ENCODE peak calls at places on chromosomes 7 and 10, in five cellular contexts. One of them, this sample, is unnamed.

GRCh38 chr7:151087247-151088018 is 1.2 kb downstream of the AGAP3 start:
- DNase-seq in H1: no peak
- DNase-seq in HEK293T: peak
- DNase-seq in GM12878: no peak
- DNase-seq in NT2/D1: no peak
- DNase-seq in this sample: peak

GRCh38 chr7:44700322-44700721 is 48.3 kb upstream of the ZMIZ2 start:
- DNase-seq in GM12878: no peak
- DNase-seq in H1: no peak
- DNase-seq in HEK293T: no peak
- DNase-seq in NT2/D1: no peak
- DNase-seq in this sample: no peak

GRCh38 chr7:100826546-100827329 is 585 bp downstream of the EPHB4 start:
- DNase-seq in HEK293T: no peak
- DNase-seq in H1: no peak
- DNase-seq in GM12878: no peak
- DNase-seq in NT2/D1: no peak
- DNase-seq in this sample: no peak

GRCh38 chr10:86345296-86346168 is 21.1 kb downstream of the GRID1 start:
- DNase-seq in H1: no peak
- DNase-seq in NT2/D1: no peak
- DNase-seq in GM12878: no peak
- DNase-seq in HEK293T: no peak
- DNase-seq in this sample: no peak

GRCh38 chr10:117684673-117685211 is 142.2 kb downstream of the EMX2 start:
- DNase-seq in HEK293T: peak
- DNase-seq in H1: no peak
- DNase-seq in GM12878: no peak
- DNase-seq in NT2/D1: no peak
- DNase-seq in this sample: no peak

GRCh38 chr10:128324058-128324457 is 197.8 kb upstream of the MKI67 start:
- DNase-seq in GM12878: no peak
- DNase-seq in NT2/D1: peak
- DNase-seq in H1: peak
- DNase-seq in HEK293T: no peak
- DNase-seq in this sample: peak

GRCh38 chr10:132516771-132517725 is 20.5 kb upstream of the INPP5A start:
- DNase-seq in HEK293T: peak
- DNase-seq in H1: peak
- DNase-seq in NT2/D1: peak
- DNase-seq in GM12878: no peak
- DNase-seq in this sample: peak

GRCh38 chr10:91163269-91163708 is 57.2 kb upstream of the PCGF5 start:
- DNase-seq in GM12878: no peak
- DNase-seq in NT2/D1: peak
- DNase-seq in HEK293T: no peak
- DNase-seq in H1: no peak
- DNase-seq in this sample: peak

GRCh38 chr7:35605760-35606159 is 89.2 kb downstream of the HERPUD2 start:
- DNase-seq in GM12878: no peak
- DNase-seq in HEK293T: no peak
- DNase-seq in NT2/D1: no peak
- DNase-seq in H1: no peak
- DNase-seq in this sample: no peak

GRCh38 chr10:125964558-125964957 is 68.2 kb downstream of the FANK1 start:
- DNase-seq in GM12878: no peak
- DNase-seq in H1: no peak
- DNase-seq in NT2/D1: no peak
- DNase-seq in HEK293T: no peak
- DNase-seq in this sample: no peak

GRCh38 chr7:47190462-47190861 is 391.4 kb downstream of the TNS3 start:
- DNase-seq in NT2/D1: no peak
- DNase-seq in HEK293T: no peak
- DNase-seq in H1: no peak
- DNase-seq in GM12878: no peak
- DNase-seq in this sample: no peak

GRCh38 chr7:27215356-27215755 is 15.5 kb upstream of the HOXA13 start:
- DNase-seq in H1: no peak
- DNase-seq in GM12878: no peak
- DNase-seq in HEK293T: no peak
- DNase-seq in NT2/D1: no peak
- DNase-seq in this sample: no peak

GRCh38 chr7:87416682-87417587 is 58.5 kb downstream of the ABCB4 start:
- DNase-seq in HEK293T: peak
- DNase-seq in H1: peak
- DNase-seq in GM12878: peak
- DNase-seq in NT2/D1: peak
- DNase-seq in this sample: peak

GRCh38 chr7:144824360-144824759 is 11.5 kb downstream of the TPK1 start:
- DNase-seq in NT2/D1: no peak
- DNase-seq in HEK293T: no peak
- DNase-seq in H1: no peak
- DNase-seq in GM12878: no peak
- DNase-seq in this sample: no peak

GRCh38 chr7:136964347-136964746 is 95.9 kb downstream of the CHRM2 start:
- DNase-seq in GM12878: no peak
- DNase-seq in NT2/D1: no peak
- DNase-seq in H1: no peak
- DNase-seq in HEK293T: no peak
- DNase-seq in this sample: no peak

GRCh38 chr10:132037676-132037975 is 28.1 kb upstream of the JAKMIP3 start:
- DNase-seq in HEK293T: no peak
- DNase-seq in H1: peak
- DNase-seq in GM12878: no peak
- DNase-seq in NT2/D1: peak
- DNase-seq in this sample: no peak

GRCh38 chr7:2959828-2960599 is 83.7 kb downstream of the CARD11 start:
- DNase-seq in H1: no peak
- DNase-seq in HEK293T: no peak
- DNase-seq in NT2/D1: no peak
- DNase-seq in GM12878: no peak
- DNase-seq in this sample: no peak

DNA sequence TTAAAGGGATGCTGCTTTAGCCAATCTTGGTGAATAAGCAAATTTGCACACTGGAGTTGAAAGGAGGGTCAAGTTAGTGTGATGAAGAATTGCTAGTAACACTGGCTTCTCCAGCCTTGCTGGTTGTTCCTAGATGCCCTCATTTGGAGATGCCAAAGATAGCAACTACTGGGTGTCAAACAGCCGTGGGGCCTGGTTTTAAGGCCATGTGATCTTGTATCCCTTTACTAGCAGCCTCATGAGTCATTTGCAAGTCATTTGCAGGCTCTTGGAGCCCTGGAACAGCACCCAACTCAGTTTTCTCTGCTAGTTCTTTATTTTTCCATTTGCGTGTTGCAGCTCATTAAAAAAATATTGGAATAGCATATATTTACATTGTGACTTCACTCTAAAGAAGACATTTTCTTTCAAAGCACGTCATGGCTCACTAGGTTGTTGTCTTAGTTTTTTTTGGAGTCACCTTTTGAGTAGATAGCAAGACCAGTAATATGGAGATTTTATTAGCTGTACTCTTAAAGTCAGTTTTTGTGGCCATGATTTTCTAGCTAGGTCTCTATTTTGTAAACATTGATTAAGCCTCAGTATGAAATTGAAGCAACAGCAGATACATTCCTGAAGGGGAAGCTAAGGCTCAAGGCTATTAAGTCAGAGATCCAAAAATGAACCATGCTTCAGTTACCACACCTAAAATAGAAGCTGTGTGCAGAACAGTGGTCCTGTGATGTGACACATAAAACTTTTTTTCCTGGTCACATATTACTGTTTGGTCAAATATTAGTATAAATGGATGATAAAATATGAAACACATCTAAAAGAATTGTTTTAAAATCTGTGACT is 1.3 kb downstream of the LSMEM1 start:
- DNase-seq in HEK293T: no peak
- DNase-seq in NT2/D1: no peak
- DNase-seq in H1: peak
- DNase-seq in GM12878: no peak
- DNase-seq in this sample: no peak
- TF ChIP-seq SUZ12 in HEK293T: no peak
- TF ChIP-seq SUZ12 in NT2/D1: no peak
- TF ChIP-seq SUZ12 in H1: no peak
- TF ChIP-seq SUZ12 in GM12878: no peak
- TF ChIP-seq SUZ12 in this sample: no peak

GRCh38 chr7:94182066-94182465 is 177.9 kb upstream of the BET1 start:
- DNase-seq in HEK293T: no peak
- DNase-seq in H1: no peak
- DNase-seq in NT2/D1: no peak
- DNase-seq in GM12878: no peak
- DNase-seq in this sample: no peak
- TF ChIP-seq SUZ12 in HEK293T: no peak
- TF ChIP-seq SUZ12 in H1: no peak
- TF ChIP-seq SUZ12 in NT2/D1: no peak
- TF ChIP-seq SUZ12 in GM12878: no peak
- TF ChIP-seq SUZ12 in this sample: no peak

DNA sequence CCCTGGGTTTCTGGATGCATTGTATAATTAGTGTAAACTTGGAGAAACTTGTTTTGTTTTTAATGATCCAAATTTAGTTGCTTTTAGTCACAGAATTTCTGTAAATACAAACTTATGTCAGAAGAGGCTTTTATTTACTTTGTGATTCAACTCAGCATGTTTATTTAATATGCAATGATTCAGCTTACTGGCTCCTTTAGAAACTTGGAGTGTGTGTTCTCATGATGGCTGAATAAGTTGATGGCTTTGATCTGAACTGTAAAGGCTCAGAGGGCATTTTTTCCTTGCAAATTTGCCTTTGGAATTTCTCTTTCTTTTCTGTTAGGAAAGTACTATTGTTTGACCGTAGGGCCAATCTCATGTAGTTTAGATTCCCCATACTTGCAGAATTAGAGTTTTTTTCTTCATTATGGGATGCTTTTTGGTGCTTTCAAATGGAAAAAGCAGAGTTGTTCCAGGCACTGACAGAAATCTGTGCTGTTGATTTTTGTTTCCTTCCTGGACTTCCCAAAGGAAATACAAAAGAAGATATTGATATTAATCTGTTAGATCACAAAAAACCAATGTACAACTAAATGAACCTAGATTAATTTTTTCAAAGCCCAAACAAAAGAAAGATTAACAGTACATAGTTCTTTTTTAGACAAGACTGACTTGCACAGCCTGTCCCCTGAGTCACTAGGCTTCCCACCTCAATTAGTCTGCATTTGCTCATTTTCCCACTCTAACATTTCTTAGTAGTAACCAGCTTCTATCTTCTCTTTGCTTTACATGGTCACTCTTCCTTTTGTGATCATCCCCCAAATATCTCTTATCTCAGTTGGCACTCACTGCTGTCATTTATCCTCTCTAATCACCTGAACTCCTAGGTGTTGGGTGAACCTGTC is 96.8 kb upstream of the AGR3 start:
- DNase-seq in NT2/D1: peak
- DNase-seq in HEK293T: no peak
- DNase-seq in H1: no peak
- DNase-seq in GM12878: no peak
- DNase-seq in this sample: peak
- TF ChIP-seq SUZ12 in NT2/D1: no peak
- TF ChIP-seq SUZ12 in HEK293T: no peak
- TF ChIP-seq SUZ12 in H1: no peak
- TF ChIP-seq SUZ12 in GM12878: no peak
- TF ChIP-seq SUZ12 in this sample: no peak

DNA sequence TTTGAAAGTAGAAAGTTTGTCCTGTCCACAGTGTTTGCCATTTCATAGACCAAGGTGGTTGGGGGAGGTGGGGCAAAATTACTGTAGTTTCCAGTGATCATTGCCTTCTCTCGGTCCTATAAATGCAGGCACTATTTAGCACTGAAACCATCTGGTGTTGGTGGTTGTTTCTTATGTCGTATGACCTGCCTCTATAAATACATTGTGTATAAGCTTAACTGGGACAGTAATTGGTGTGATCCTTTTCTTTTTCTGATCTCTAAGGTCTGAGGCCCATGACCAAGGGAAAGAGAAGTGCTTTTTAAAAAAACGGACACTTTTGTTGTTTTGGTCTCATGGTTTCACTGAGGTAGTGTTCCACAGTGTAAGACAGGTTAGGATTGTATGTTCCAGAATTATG is 63.1 kb downstream of the AUTS2 start:
- DNase-seq in HEK293T: no peak
- DNase-seq in GM12878: no peak
- DNase-seq in H1: no peak
- DNase-seq in NT2/D1: no peak
- DNase-seq in this sample: no peak
- TF ChIP-seq SUZ12 in HEK293T: no peak
- TF ChIP-seq SUZ12 in GM12878: no peak
- TF ChIP-seq SUZ12 in H1: no peak
- TF ChIP-seq SUZ12 in NT2/D1: no peak
- TF ChIP-seq SUZ12 in this sample: no peak

DNA sequence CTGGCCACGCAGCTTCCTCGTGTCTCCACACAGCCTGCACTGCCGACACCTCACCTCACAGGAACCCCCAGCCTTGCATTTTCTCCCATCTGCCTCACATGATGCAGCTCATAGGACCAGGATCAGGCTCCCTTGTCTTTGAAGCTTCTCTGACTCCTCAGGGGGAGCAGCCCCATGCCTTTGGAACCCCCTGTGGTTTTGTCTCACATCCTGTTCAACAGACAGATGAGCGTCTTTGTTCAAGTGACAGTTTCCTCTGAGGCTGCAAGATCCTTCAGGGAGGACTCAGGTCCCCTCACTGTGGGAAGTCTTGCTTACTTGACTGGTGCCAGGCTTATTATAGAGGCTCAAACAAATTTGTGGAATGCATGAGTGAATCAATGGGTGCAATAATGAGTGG is 667.1 kb downstream of the INHBA start:
- DNase-seq in GM12878: no peak
- DNase-seq in H1: no peak
- DNase-seq in HEK293T: no peak
- DNase-seq in NT2/D1: no peak
- DNase-seq in this sample: no peak
- TF ChIP-seq SUZ12 in GM12878: no peak
- TF ChIP-seq SUZ12 in H1: no peak
- TF ChIP-seq SUZ12 in HEK293T: no peak
- TF ChIP-seq SUZ12 in NT2/D1: no peak
- TF ChIP-seq SUZ12 in this sample: no peak

DNA sequence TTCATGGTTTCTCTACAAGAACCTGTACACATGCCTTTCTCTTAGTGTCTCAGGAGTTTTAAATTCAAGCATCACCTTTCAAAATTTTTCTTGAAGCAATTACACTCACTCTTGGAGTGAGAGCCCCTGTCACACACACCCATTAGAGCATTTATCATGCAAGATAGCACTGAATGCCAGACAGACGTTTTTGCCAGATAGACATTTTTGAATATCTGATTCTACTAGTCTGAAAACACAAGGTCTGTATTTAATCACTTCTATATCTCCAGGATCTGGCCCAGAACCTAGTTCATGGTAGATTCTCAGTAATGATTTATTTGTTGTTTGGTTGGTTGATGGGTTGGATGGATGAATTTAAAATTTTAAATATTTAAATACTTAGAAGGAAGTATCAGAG is 60.9 kb upstream of the PDE1C start:
- DNase-seq in NT2/D1: no peak
- DNase-seq in GM12878: no peak
- DNase-seq in HEK293T: no peak
- DNase-seq in H1: no peak
- DNase-seq in this sample: no peak
- TF ChIP-seq SUZ12 in NT2/D1: no peak
- TF ChIP-seq SUZ12 in GM12878: no peak
- TF ChIP-seq SUZ12 in HEK293T: no peak
- TF ChIP-seq SUZ12 in H1: no peak
- TF ChIP-seq SUZ12 in this sample: no peak

GRCh38 chr7:93203496-93203895 is 22.8 kb downstream of the HEPACAM2 start:
- DNase-seq in HEK293T: no peak
- DNase-seq in H1: no peak
- DNase-seq in GM12878: no peak
- DNase-seq in NT2/D1: no peak
- DNase-seq in this sample: no peak
- TF ChIP-seq SUZ12 in HEK293T: no peak
- TF ChIP-seq SUZ12 in H1: no peak
- TF ChIP-seq SUZ12 in GM12878: no peak
- TF ChIP-seq SUZ12 in NT2/D1: no peak
- TF ChIP-seq SUZ12 in this sample: no peak